ENCODE peak calls at places on chromosomes 1 and 21, in seven cellular contexts. G is MCF 10A; M is esophagus squamous epithelium; W is activated naive CD8-positive, alpha-beta T cell treated with anti-CD3 and anti-CD28 coated beads for 36 hours; H is amniotic stem cell; F is activated CD4-positive, alpha-beta T cell treated with anti-CD3 and anti-CD28 coated beads for 48 hours; N is GF-D8. Z is an unnamed sample.

GRCh38 chr1:210535796-210536195 is 207.1 kb downstream of the HHAT start:
- DNase-seq in G (no peak), M (no peak), W (no peak), H (no peak), F (no peak), N (no peak), Z (no peak)

GRCh38 chr1:173853074-173853473 is 14.7 kb downstream of the GAS5 start:
- DNase-seq in G (peak; percentile 49), M (no peak), W (no peak), H (no peak), F (no peak), N (no peak), Z (no peak)

GRCh38 chr1:82969340-82969739 is 1029.6 kb downstream of the TTLL7 start:
- DNase-seq in G (no peak), M (no peak), W (no peak), H (no peak), F (no peak), N (no peak), Z (no peak)

GRCh38 chr1:224894915-224895314 is 34.6 kb upstream of the DNAH14 start:
- DNase-seq in G (peak; percentile 62), M (no peak), W (no peak), H (no peak), F (no peak), N (no peak), Z (no peak)

GRCh38 chr1:206754011-206754410 is 16.6 kb upstream of the IL19 start:
- DNase-seq in G (no peak), M (no peak), W (no peak), H (no peak), F (no peak), N (no peak), Z (no peak)

GRCh38 chr1:154969741-154970452 is 650 bp downstream of the SHC1 start:
- DNase-seq in G (no peak), M (no peak), W (no peak), H (no peak), F (no peak), N (no peak), Z (no peak)

GRCh38 chr21:36630485-36631206 is 68.3 kb upstream of the SIM2 start:
- DNase-seq in G (peak; percentile 71), M (no peak), W (peak; percentile 38), H (no peak), F (peak; percentile 80), N (no peak), Z (peak; percentile 5)

GRCh38 chr1:28926629-28927441 is 12.5 kb downstream of the EPB41 start:
- DNase-seq in G (no peak), M (no peak), W (no peak), H (no peak), F (peak; percentile 17), N (peak; percentile 91), Z (peak; percentile 92)

GRCh38 chr1:15153184-15153841 is at the start of gene TMEM51:
- DNase-seq in G (peak; percentile 72), M (no peak), W (no peak), H (no peak), F (no peak), N (no peak), Z (no peak)

GRCh38 chr1:93345633-93346471 is at the start of gene DR1:
- DNase-seq in G (peak; percentile 92), M (peak; percentile 39), W (peak; percentile 93), H (peak; percentile 86), F (peak; percentile 95), N (peak; percentile 73), Z (peak; percentile 86)

GRCh38 chr1:107162745-107163144 is 21.9 kb downstream of the NTNG1 start:
- DNase-seq in G (no peak), M (no peak), W (no peak), H (no peak), F (no peak), N (no peak), Z (no peak)

GRCh38 chr1:39183503-39184353 is 20.8 kb upstream of the MACF1 start:
- DNase-seq in G (peak; percentile 98), M (peak; percentile 22), W (peak; percentile 83), H (peak; percentile 57), F (peak; percentile 88), N (peak; percentile 40), Z (peak; percentile 80)

GRCh38 chr1:116764906-116765862 is 11.0 kb downstream of the CD2 start:
- DNase-seq in G (no peak), M (no peak), W (no peak), H (no peak), F (no peak), N (no peak), Z (no peak)

GRCh38 chr1:161725888-161726630 is 4.7 kb downstream of the FCRLB start:
- DNase-seq in G (peak; percentile 67), M (no peak), W (peak; percentile 40), H (peak; percentile 16), F (peak; percentile 41), N (no peak), Z (peak; percentile 55)

GRCh38 chr1:41582004-41582325 is 97.5 kb upstream of the EDN2 start:
- DNase-seq in G (no peak), M (no peak), W (no peak), H (no peak), F (peak; percentile 1), N (no peak), Z (no peak)

GRCh38 chr1:56542651-56543050 is 36.7 kb downstream of the PLPP3 start:
- DNase-seq in G (no peak), M (no peak), W (no peak), H (no peak), F (no peak), N (no peak), Z (no peak)

GRCh38 chr1:94697839-94698238 is 122.3 kb upstream of the SLC44A3 start:
- DNase-seq in G (no peak), M (no peak), W (no peak), H (no peak), F (no peak), N (no peak), Z (no peak)

GRCh38 chr1:214074477-214074876 is 86.7 kb downstream of the PROX1 start:
- DNase-seq in G (no peak), M (no peak), W (no peak), H (no peak), F (no peak), N (no peak), Z (no peak)

GRCh38 chr1:101264699-101265098 is 27.9 kb downstream of the S1PR1 start:
- DNase-seq in G (peak; percentile 11), M (no peak), W (no peak), H (no peak), F (no peak), N (no peak), Z (no peak)

GRCh38 chr1:96721382-96722160 is at the start of gene PTBP2:
- DNase-seq in G (peak; percentile 77), M (peak; percentile 49), W (peak; percentile 87), H (peak; percentile 47), F (peak; percentile 87), N (peak; percentile 32), Z (peak; percentile 60)

GRCh38 chr1:43241352-43241953 is 28.3 kb upstream of the TMEM125 start:
- DNase-seq in G (peak; percentile 34), M (no peak), W (no peak), H (no peak), F (no peak), N (no peak), Z (no peak)

GRCh38 chr21:45132841-45133573 is 58.6 kb downstream of the ADARB1 start:
- DNase-seq in G (no peak), M (no peak), W (no peak), H (no peak), F (no peak), N (no peak), Z (no peak)

GRCh38 chr1:20472860-20473711 is 12.9 kb downstream of the CAMK2N1 start:
- DNase-seq in G (no peak), M (no peak), W (peak; percentile 35), H (no peak), F (peak; percentile 42), N (no peak), Z (peak; percentile 29)

GRCh38 chr1:163399976-163400375 is 78.2 kb downstream of the NUF2 start:
- DNase-seq in G (no peak), M (no peak), W (no peak), H (no peak), F (no peak), N (no peak), Z (no peak)

Z was measured in MV-4-11.